ENCODE peak calls at places on chromosomes 1 and 21, in seven cellular contexts. U is Peyer's patch, W is right lobe of liver, G is ovary, A is A549, X is transverse colon, C is IMR-90. Z is an unnamed sample.
A peak's percentile ranks its signal among the peaks of the same experiment; 100 is the strongest.

GRCh38 chr21:39071623-39072214 is 111.5 kb downstream of the PSMG1 start:
- DNase-seq in U (no peak), W (no peak), G (no peak), A (no peak), X (no peak), C (peak; percentile 83), Z (no peak)

GRCh38 chr1:26913754-26914619 is at the start of gene NR0B2:
- DNase-seq in U (no peak), W (peak; percentile 91), G (no peak), A (no peak), X (peak; percentile 82), C (no peak), Z (peak; percentile 86)

GRCh38 chr1:78114034-78114956 is 68.5 kb downstream of the GIPC2 start:
- DNase-seq in U (peak; percentile 28), W (no peak), G (peak; percentile 30), A (peak; percentile 48), X (peak; percentile 54), C (peak; percentile 81), Z (no peak)

GRCh38 chr1:229474491-229474890 is 33.6 kb downstream of the NUP133 start:
- DNase-seq in U (no peak), W (no peak), G (no peak), A (no peak), X (no peak), C (no peak), Z (no peak)

GRCh38 chr1:100463809-100464424 is 74.0 kb upstream of the GPR88 start:
- DNase-seq in U (peak; percentile 51), W (peak; percentile 61), G (peak; percentile 54), A (peak; percentile 20), X (no peak), C (peak; percentile 64), Z (peak; percentile 88)

GRCh38 chr1:101290119-101290921 is 53.5 kb downstream of the S1PR1 start:
- DNase-seq in U (no peak), W (no peak), G (no peak), A (no peak), X (no peak), C (no peak), Z (no peak)

GRCh38 chr1:21547876-21548275 is 38.7 kb downstream of the ALPL start:
- DNase-seq in U (no peak), W (no peak), G (no peak), A (no peak), X (no peak), C (no peak), Z (no peak)

GRCh38 chr1:27418326-27418761 is 25.9 kb downstream of the GPR3 start:
- DNase-seq in U (peak; percentile 51), W (no peak), G (peak; percentile 70), A (peak; percentile 46), X (peak; percentile 64), C (peak; percentile 96), Z (no peak)

GRCh38 chr1:175679931-175680652 is 63.3 kb downstream of the TNR start:
- DNase-seq in U (peak; percentile 33), W (no peak), G (no peak), A (no peak), X (no peak), C (no peak), Z (no peak)

GRCh38 chr1:234486858-234487830 is 8.2 kb upstream of the TARBP1 start:
- DNase-seq in U (no peak), W (no peak), G (peak; percentile 26), A (peak; percentile 59), X (peak; percentile 35), C (peak; percentile 84), Z (peak; percentile 37)

GRCh38 chr1:173258484-173259264 is 51.5 kb upstream of the TNFSF4 start:
- DNase-seq in U (no peak), W (no peak), G (no peak), A (no peak), X (no peak), C (no peak), Z (no peak)

GRCh38 chr1:54716299-54717047 is 812 bp downstream of the TTC4 start:
- DNase-seq in U (no peak), W (no peak), G (no peak), A (no peak), X (no peak), C (peak; percentile 81), Z (no peak)

GRCh38 chr21:41894922-41895557 is 15.9 kb upstream of the PRDM15 start:
- DNase-seq in U (no peak), W (no peak), G (no peak), A (no peak), X (no peak), C (peak; percentile 91), Z (no peak)

GRCh38 chr1:40309374-40310128 is 7.5 kb downstream of the COL9A2 start:
- DNase-seq in U (no peak), W (no peak), G (no peak), A (no peak), X (no peak), C (no peak), Z (no peak)

GRCh38 chr1:202664083-202664482 is 46.2 kb downstream of the SYT2 start:
- DNase-seq in U (no peak), W (no peak), G (no peak), A (no peak), X (no peak), C (peak; percentile 58), Z (no peak)

GRCh38 chr1:198575715-198576641 is 35.5 kb upstream of the ATP6V1G3 start:
- DNase-seq in U (no peak), W (no peak), G (no peak), A (no peak), X (no peak), C (peak; percentile 24), Z (no peak)

GRCh38 chr1:202411421-202411820 is 62.9 kb downstream of the PPP1R12B start:
- DNase-seq in U (no peak), W (no peak), G (no peak), A (no peak), X (no peak), C (no peak), Z (no peak)

GRCh38 chr1:243349128-243349527 is 93.3 kb downstream of the SDCCAG8 start:
- DNase-seq in U (no peak), W (no peak), G (no peak), A (no peak), X (no peak), C (no peak), Z (no peak)

GRCh38 chr1:104706631-104707147 is 957.0 kb downstream of the AMY1C start:
- DNase-seq in U (no peak), W (no peak), G (no peak), A (peak; percentile 2), X (no peak), C (no peak), Z (no peak)

GRCh38 chr1:9603307-9603706 is 14.6 kb downstream of the TMEM201 start:
- DNase-seq in U (no peak), W (no peak), G (no peak), A (no peak), X (no peak), C (no peak), Z (no peak)

GRCh38 chr21:14850394-14850793 is 214.4 kb downstream of the NRIP1 start:
- DNase-seq in U (no peak), W (no peak), G (no peak), A (no peak), X (no peak), C (peak; percentile 71), Z (no peak)

GRCh38 chr1:23166854-23167253 is 1.8 kb downstream of the LUZP1 start:
- DNase-seq in U (no peak), W (no peak), G (no peak), A (no peak), X (no peak), C (no peak), Z (no peak)

GRCh38 chr1:23169219-23169575 is 541 bp upstream of the LUZP1 start:
- DNase-seq in U (no peak), W (no peak), G (no peak), A (no peak), X (no peak), C (no peak), Z (no peak)

GRCh38 chr1:23168079-23168461 is 586 bp downstream of the LUZP1 start:
- DNase-seq in U (peak; percentile 24), W (peak; percentile 63), G (peak; percentile 28), A (no peak), X (peak; percentile 39), C (no peak), Z (peak; percentile 87)

GRCh38 chr1:23168462-23169218 is at the start of gene LUZP1:
- DNase-seq in U (peak; percentile 90), W (peak; percentile 92), G (peak; percentile 89), A (no peak), X (peak; percentile 93), C (peak; percentile 86), Z (peak; percentile 97)

GRCh38 chr1:23167353-23168078 is 1.1 kb downstream of the LUZP1 start:
- DNase-seq in U (no peak), W (peak; percentile 43), G (peak; percentile 31), A (no peak), X (peak; percentile 57), C (peak; percentile 64), Z (peak; percentile 85)
- TF ChIP-seq POLR2A in U (no peak), W (no peak), G (no peak), A (no peak), X (peak; percentile 53), C (no peak), Z (no peak)

GRCh38 chr1:248873409-248873992 is 14.6 kb upstream of the ZNF692 start:
- DNase-seq in U (peak; percentile 92), W (peak; percentile 91), G (peak; percentile 95), A (peak; percentile 79), X (peak; percentile 96), C (peak; percentile 94), Z (peak; percentile 96)
- TF ChIP-seq CTCF in U (no peak), W (no peak), G (no peak), A (no peak), X (no peak), C (peak; percentile 15), Z (peak; percentile 23)

DNA sequence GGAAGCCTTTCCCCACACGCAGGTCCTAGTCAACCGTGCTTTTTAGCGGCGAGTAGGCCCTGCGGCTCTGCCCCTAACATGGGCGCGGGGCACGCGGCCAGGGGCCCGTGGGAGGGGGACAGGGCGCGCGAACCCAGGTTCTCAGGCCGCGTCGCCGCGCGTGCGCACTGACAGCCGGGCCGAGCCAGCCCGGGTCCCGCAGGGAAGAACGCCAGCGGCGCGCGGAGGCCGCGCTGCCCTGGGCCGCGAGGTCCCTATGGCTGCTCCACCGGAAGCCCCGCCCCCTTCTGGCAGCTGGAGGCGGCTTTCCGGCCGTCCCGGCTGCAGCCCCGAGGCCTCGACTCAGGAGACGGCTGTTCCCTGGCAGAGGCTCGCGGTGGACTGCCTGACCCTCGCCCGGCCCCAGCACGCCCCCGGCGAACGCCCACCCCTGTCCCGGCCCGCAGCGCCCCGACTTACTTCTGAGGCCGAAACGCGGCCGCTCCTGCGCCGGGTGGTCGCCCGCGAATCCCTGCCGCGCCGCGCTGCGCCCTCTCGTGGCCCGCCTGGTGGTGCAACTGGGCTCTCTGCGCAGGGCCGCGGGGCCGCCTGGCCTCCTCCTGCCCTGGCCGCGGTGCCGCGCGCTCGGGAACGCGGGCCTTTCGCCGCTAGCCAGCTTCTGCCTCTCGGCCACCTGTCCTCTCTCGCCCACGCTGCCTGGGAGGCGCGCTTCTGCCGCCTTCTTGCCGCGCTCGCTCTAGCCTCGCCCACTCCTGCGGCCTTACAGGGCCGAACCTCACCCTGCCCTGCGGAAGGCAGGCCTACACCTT is 16.6 kb upstream of the RIPPLY3 start:
- DNase-seq in U (peak; percentile 89), W (peak; percentile 97), G (peak; percentile 94), A (peak; percentile 87), X (peak; percentile 95), C (peak; percentile 90), Z (peak; percentile 97)
- H3K4me3 ChIP-seq in U (peak overlapping the region; percentile 72), W (peak overlapping the region; percentile 67), G (peak overlapping the region; percentile 74), A (peak overlapping the region; percentile 46), X (peak overlapping the region; percentile 67), C (peak overlapping the region; percentile 44), Z (peak overlapping the region; percentile 65)

DNA sequence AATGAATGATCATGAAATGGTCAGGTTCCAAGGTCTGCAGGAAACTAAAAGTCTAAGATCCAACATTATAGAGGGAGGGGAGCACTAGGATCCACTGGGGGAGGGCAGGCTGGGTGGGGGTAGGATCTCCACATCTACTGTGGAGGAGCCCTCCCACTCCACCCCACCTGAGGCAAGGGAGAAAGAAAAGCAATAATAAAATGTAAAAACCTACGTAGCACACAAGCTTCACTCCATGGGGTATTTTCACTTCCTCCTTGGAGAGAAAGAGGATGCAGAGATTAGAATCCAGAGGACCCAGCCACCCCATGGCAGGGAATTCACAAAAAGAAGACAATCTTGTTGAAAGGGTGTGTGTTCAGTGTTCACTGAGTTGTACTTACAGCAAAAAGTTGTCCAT is 14.4 kb downstream of the SPOCD1 start:
- DNase-seq in U (no peak), W (no peak), G (no peak), A (no peak), X (no peak), C (no peak), Z (no peak)
- TF ChIP-seq POLR2A in U (no peak), W (no peak), G (no peak), A (no peak), X (no peak), C (no peak), Z (no peak)